ENCODE peak calls at places on chromosome 15, in four cellular contexts. P, S, T and O are unnamed samples.

GRCh38 chr15:31306426-31307269 is 20.0 kb upstream of the KLF13 start:
- DNase-seq in P (no peak), S (no peak), T (peak), O (no peak)

GRCh38 chr15:77715860-77716259 is 83.1 kb upstream of the LINGO1 start:
- DNase-seq in P (no peak), S (no peak), T (no peak), O (no peak)

GRCh38 chr15:45157974-45158373 is 28.2 kb downstream of the DUOX1 start:
- DNase-seq in P (peak), S (no peak), T (peak), O (no peak)

GRCh38 chr15:41603941-41604660 is 45.1 kb downstream of the TYRO3 start:
- DNase-seq in P (peak), S (peak), T (peak), O (peak)

GRCh38 chr15:61318276-61318675 is 89.2 kb upstream of the RORA start:
- DNase-seq in P (no peak), S (no peak), T (no peak), O (no peak)

GRCh38 chr15:36358094-36358961 is 221.1 kb upstream of the CDIN1 start:
- DNase-seq in P (peak), S (no peak), T (peak), O (peak)

GRCh38 chr15:99511529-99511864 is 54.3 kb upstream of the MEF2A start:
- DNase-seq in P (peak), S (no peak), T (peak), O (no peak)

GRCh38 chr15:45641374-45641778 is 6.5 kb downstream of the SQOR start:
- DNase-seq in P (no peak), S (no peak), T (peak), O (peak)

GRCh38 chr15:55344206-55344605 is 25.2 kb downstream of the PIGB start:
- DNase-seq in P (no peak), S (no peak), T (peak), O (no peak)

GRCh38 chr15:59894835-59895234 is 109.3 kb upstream of the FOXB1 start:
- DNase-seq in P (no peak), S (no peak), T (no peak), O (no peak)

GRCh38 chr15:26073430-26074333 is 210.6 kb upstream of the ATP10A start:
- DNase-seq in P (no peak), S (no peak), T (no peak), O (no peak)

GRCh38 chr15:69983696-69984265 is 113.9 kb downstream of the TLE3 start:
- DNase-seq in P (no peak), S (no peak), T (peak), O (peak)

GRCh38 chr15:68371160-68371559 is 60.8 kb downstream of the ITGA11 start:
- DNase-seq in P (no peak), S (no peak), T (no peak), O (no peak)

GRCh38 chr15:79598639-79599038 is 166.5 kb downstream of the MINAR1 start:
- DNase-seq in P (no peak), S (no peak), T (no peak), O (no peak)

GRCh38 chr15:84821501-84822021 is 4.4 kb downstream of the ALPK3 start:
- DNase-seq in P (no peak), S (no peak), T (no peak), O (no peak)

GRCh38 chr15:65032823-65033537 is 3.5 kb upstream of the MTFMT start:
- DNase-seq in P (no peak), S (peak), T (peak), O (peak)

GRCh38 chr15:62125763-62126162 is 39.3 kb downstream of the C2CD4B start:
- DNase-seq in P (no peak), S (no peak), T (no peak), O (peak)

GRCh38 chr15:38017721-38018120 is 83.3 kb downstream of the TMCO5A start:
- DNase-seq in P (no peak), S (no peak), T (no peak), O (no peak)

GRCh38 chr15:62482715-62483429 is 317.8 kb upstream of the C2CD4B start:
- DNase-seq in P (no peak), S (no peak), T (peak), O (peak)

GRCh38 chr15:93943607-93944006 is 287.8 kb upstream of the MCTP2 start:
- DNase-seq in P (no peak), S (no peak), T (peak), O (no peak)

GRCh38 chr15:52095597-52096262 is 16.8 kb downstream of the BCL2L10 start:
- DNase-seq in P (peak), S (no peak), T (peak), O (peak)

GRCh38 chr15:85417276-85417675 is 36.9 kb downstream of the AKAP13 start:
- DNase-seq in P (no peak), S (no peak), T (peak), O (no peak)

GRCh38 chr15:66588971-66589370 is 23.2 kb upstream of the LCTL start:
- DNase-seq in P (no peak), S (no peak), T (no peak), O (no peak)

GRCh38 chr15:90004671-90005070 is 3.5 kb downstream of the ZNF710 start:
- DNase-seq in P (peak), S (no peak), T (peak), O (peak)

GRCh38 chr15:65783872-65784271 is 8.2 kb downstream of the DENND4A start:
- DNase-seq in P (no peak), S (no peak), T (no peak), O (no peak)

GRCh38 chr15:47586653-47587224 is 130.6 kb upstream of the SEMA6D start:
- DNase-seq in P (no peak), S (no peak), T (no peak), O (peak)

GRCh38 chr15:58526647-58527192 is 94.9 kb downstream of the LIPC start:
- DNase-seq in P (no peak), S (no peak), T (no peak), O (no peak)